ENCODE peak calls at places on chromosome 1, in six cellular contexts. One of them, this sample, is unnamed. For H3K4me1, the result is how much of the 10 kb centered on the place peaks cover.

GRCh38 chr1:42130061-42130460 is 23.1 kb upstream of the GUCA2B start:
- DNase-seq in lung: no peak
- DNase-seq in adrenal gland: no peak
- DNase-seq in heart right ventricle: no peak
- DNase-seq in PC-9: no peak
- DNase-seq in PC-3: no peak
- DNase-seq in this sample: no peak

GRCh38 chr1:207240325-207241095 is 81.0 kb upstream of the CD55 start:
- DNase-seq in PC-9: peak
- DNase-seq in heart right ventricle: no peak
- DNase-seq in lung: peak
- DNase-seq in PC-3: peak
- DNase-seq in adrenal gland: no peak
- DNase-seq in this sample: no peak

GRCh38 chr1:83905315-83905907 is 93.5 kb downstream of the TTLL7 start:
- DNase-seq in PC-3: peak
- DNase-seq in lung: no peak
- DNase-seq in adrenal gland: no peak
- DNase-seq in PC-9: no peak
- DNase-seq in heart right ventricle: no peak
- DNase-seq in this sample: peak

GRCh38 chr1:173475564-173476196 is 1.5 kb upstream of the PRDX6 start:
- DNase-seq in PC-3: peak
- DNase-seq in lung: no peak
- DNase-seq in PC-9: no peak
- DNase-seq in heart right ventricle: no peak
- DNase-seq in adrenal gland: no peak
- DNase-seq in this sample: no peak

GRCh38 chr1:77687519-77687906 is 5.1 kb upstream of the ZZZ3 start:
- DNase-seq in adrenal gland: peak
- DNase-seq in PC-3: no peak
- DNase-seq in PC-9: no peak
- DNase-seq in heart right ventricle: no peak
- DNase-seq in lung: no peak
- DNase-seq in this sample: no peak

GRCh38 chr1:42736152-42736551 is 3.9 kb downstream of the CLDN19 start:
- DNase-seq in heart right ventricle: no peak
- DNase-seq in PC-9: peak
- DNase-seq in lung: no peak
- DNase-seq in PC-3: peak
- DNase-seq in adrenal gland: no peak
- DNase-seq in this sample: no peak

GRCh38 chr1:66542811-66543767 is 9.1 kb downstream of the SGIP1 start:
- DNase-seq in PC-3: peak
- DNase-seq in heart right ventricle: peak
- DNase-seq in PC-9: peak
- DNase-seq in lung: no peak
- DNase-seq in adrenal gland: peak
- DNase-seq in this sample: peak

GRCh38 chr1:25031966-25032667 is 102.0 kb upstream of the RUNX3 start:
- DNase-seq in lung: peak
- DNase-seq in PC-9: no peak
- DNase-seq in adrenal gland: no peak
- DNase-seq in PC-3: peak
- DNase-seq in heart right ventricle: peak
- DNase-seq in this sample: peak

GRCh38 chr1:109432336-109432735 is 6.1 kb upstream of the PSMA5 start:
- DNase-seq in adrenal gland: no peak
- DNase-seq in lung: no peak
- DNase-seq in heart right ventricle: no peak
- DNase-seq in PC-9: no peak
- DNase-seq in PC-3: no peak
- DNase-seq in this sample: no peak

GRCh38 chr1:202367200-202367742 is 18.8 kb downstream of the PPP1R12B start:
- DNase-seq in adrenal gland: no peak
- DNase-seq in PC-3: no peak
- DNase-seq in lung: no peak
- DNase-seq in PC-9: no peak
- DNase-seq in heart right ventricle: no peak
- DNase-seq in this sample: no peak

GRCh38 chr1:201224671-201225400 is 34.2 kb downstream of the IGFN1 start:
- DNase-seq in PC-3: no peak
- DNase-seq in heart right ventricle: no peak
- DNase-seq in lung: no peak
- DNase-seq in PC-9: no peak
- DNase-seq in adrenal gland: no peak
- DNase-seq in this sample: peak

GRCh38 chr1:79859212-79859948 is 852.9 kb upstream of the ADGRL4 start:
- DNase-seq in heart right ventricle: no peak
- DNase-seq in PC-9: no peak
- DNase-seq in adrenal gland: no peak
- DNase-seq in PC-3: peak
- DNase-seq in lung: no peak
- DNase-seq in this sample: peak

GRCh38 chr1:93489756-93490155 is 41.8 kb downstream of the FNBP1L start:
- DNase-seq in lung: no peak
- DNase-seq in adrenal gland: no peak
- DNase-seq in heart right ventricle: no peak
- DNase-seq in PC-9: no peak
- DNase-seq in PC-3: no peak
- DNase-seq in this sample: no peak

GRCh38 chr1:18091660-18092446 is 15.7 kb upstream of the IGSF21 start:
- DNase-seq in PC-9: no peak
- DNase-seq in PC-3: peak
- DNase-seq in lung: no peak
- DNase-seq in adrenal gland: peak
- DNase-seq in heart right ventricle: no peak
- DNase-seq in this sample: no peak

GRCh38 chr1:20322825-20323612 is 32.3 kb downstream of the VWA5B1 start:
- DNase-seq in heart right ventricle: no peak
- DNase-seq in PC-9: no peak
- DNase-seq in PC-3: no peak
- DNase-seq in adrenal gland: no peak
- DNase-seq in lung: no peak
- DNase-seq in this sample: no peak

GRCh38 chr1:56375184-56375837 is 204.1 kb downstream of the PLPP3 start:
- DNase-seq in adrenal gland: no peak
- DNase-seq in lung: no peak
- DNase-seq in heart right ventricle: no peak
- DNase-seq in PC-9: no peak
- DNase-seq in PC-3: peak
- DNase-seq in this sample: no peak

GRCh38 chr1:113021430-113022085 is 51.4 kb upstream of the LRIG2 start:
- DNase-seq in PC-3: peak
- DNase-seq in lung: no peak
- DNase-seq in PC-9: no peak
- DNase-seq in heart right ventricle: no peak
- DNase-seq in adrenal gland: no peak
- DNase-seq in this sample: peak

GRCh38 chr1:208531003-208531750 is 287.0 kb upstream of the PLXNA2 start:
- DNase-seq in adrenal gland: no peak
- DNase-seq in heart right ventricle: no peak
- DNase-seq in PC-9: no peak
- DNase-seq in lung: peak
- DNase-seq in PC-3: no peak
- DNase-seq in this sample: no peak

DNA sequence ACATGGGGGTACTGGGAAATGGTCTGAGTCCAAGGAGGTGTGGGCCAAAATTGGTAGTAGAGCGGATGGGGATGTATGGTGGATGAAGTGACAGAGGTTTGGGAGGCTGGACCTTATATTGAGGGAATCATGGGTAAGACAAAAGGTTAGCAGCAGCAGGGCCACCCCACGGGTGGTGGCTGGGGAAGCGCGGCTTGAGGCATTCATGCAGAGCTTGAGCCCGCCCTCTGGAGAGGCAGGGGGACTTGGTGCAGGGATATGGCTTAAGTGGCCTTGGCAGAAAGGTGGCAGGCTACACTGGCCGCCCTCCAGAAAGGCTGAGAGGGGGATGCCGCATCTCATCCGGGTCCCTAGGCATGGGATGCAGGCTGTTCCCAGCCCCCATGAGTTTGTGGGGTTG is 31.5 kb downstream of the HMGB4 start:
- DNase-seq in PC-9: no peak
- DNase-seq in PC-3: no peak
- DNase-seq in heart right ventricle: no peak
- DNase-seq in lung: no peak
- DNase-seq in adrenal gland: no peak
- DNase-seq in this sample: no peak
- H3K4me1 ChIP-seq in PC-9: under half
- H3K4me1 ChIP-seq in PC-3: under half
- H3K4me1 ChIP-seq in heart right ventricle: under half
- H3K4me1 ChIP-seq in lung: under half
- H3K4me1 ChIP-seq in adrenal gland: under half
- H3K4me1 ChIP-seq in this sample: under half

DNA sequence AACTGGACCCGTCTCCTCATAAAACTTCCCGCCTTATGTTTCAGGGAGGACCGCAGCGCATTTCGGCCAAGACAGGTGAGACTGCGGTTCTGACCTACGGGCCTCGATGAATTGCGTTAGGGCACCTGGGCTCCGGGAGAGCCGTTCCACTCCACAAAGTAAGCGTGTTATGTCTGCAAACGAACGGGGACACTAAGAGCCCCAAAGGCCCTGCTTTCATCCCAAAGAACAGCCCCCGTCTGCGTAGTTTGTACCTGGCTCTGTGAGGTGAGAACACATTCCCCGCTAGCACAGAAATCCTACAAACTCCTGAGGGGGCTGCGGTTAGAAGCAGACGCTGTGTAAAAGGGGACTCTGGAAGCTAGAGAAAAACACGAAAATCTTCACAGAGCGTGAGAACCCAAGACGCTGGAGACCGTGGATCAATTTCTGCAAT is 41.6 kb upstream of the PPIAL4F start:
- DNase-seq in heart right ventricle: no peak
- DNase-seq in PC-3: no peak
- DNase-seq in lung: no peak
- DNase-seq in adrenal gland: no peak
- DNase-seq in PC-9: no peak
- DNase-seq in this sample: no peak
- H3K4me3 ChIP-seq in heart right ventricle: peak
- H3K4me3 ChIP-seq in PC-3: no peak
- H3K4me3 ChIP-seq in lung: no peak
- H3K4me3 ChIP-seq in adrenal gland: no peak
- H3K4me3 ChIP-seq in PC-9: no peak
- H3K4me3 ChIP-seq in this sample: peak

GRCh38 chr1:5603353-5604104 is 388.7 kb downstream of the NPHP4 start:
- DNase-seq in adrenal gland: no peak
- DNase-seq in lung: no peak
- DNase-seq in heart right ventricle: no peak
- DNase-seq in PC-3: no peak
- DNase-seq in PC-9: no peak
- DNase-seq in this sample: no peak
- TF ChIP-seq CTCF in adrenal gland: no peak
- TF ChIP-seq CTCF in lung: no peak
- TF ChIP-seq CTCF in heart right ventricle: no peak
- TF ChIP-seq CTCF in PC-3: no peak
- TF ChIP-seq CTCF in PC-9: no peak
- TF ChIP-seq CTCF in this sample: no peak

DNA sequence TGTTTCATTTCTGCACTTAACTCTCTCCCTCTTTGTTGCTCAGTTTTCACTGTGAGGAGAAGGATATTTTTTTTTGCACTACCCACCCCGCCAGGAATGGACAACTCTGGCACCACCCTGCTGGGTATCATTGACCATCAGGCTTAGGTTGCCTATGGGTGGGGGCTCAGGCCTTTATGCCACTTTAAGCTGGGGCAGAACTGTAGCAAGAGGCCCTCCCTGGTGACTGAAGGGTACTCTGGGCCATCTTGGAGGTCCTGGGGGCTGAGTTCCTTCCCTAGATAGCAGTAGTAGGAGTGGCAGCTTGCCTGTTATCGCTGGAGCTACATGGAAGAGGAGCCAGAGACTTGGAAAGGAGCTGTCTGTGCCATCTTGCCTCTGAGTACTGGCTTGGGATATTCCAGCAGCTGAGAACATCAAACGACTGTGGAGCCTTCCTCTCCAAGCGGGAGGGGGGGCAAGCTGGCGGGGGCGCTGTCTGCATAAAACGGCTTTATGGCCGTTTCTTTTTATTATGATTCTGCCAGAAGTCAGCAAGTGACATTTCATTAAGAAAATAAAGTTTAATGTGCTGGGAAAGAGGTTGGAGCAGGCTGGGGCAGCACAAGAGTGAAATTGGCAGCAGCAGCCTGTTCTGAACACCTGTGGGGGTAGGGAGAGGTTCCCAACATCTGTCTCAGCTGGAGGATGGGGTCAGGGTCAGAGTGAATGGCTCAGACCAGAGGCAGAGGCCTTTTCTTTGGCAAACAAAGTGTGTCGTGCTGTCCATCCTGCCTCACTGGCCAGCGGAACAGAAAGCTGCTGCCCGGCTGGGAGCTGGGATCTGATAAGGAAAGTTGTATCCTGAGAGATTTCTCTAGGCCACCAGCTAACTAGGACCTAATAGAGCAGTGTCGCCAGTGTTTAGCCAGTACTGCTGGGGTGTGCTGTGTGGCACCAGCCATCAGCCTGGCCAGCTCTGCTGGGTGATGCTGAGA is 32.9 kb downstream of the TMEM53 start:
- DNase-seq in lung: no peak
- DNase-seq in heart right ventricle: no peak
- DNase-seq in PC-9: no peak
- DNase-seq in PC-3: no peak
- DNase-seq in adrenal gland: no peak
- DNase-seq in this sample: no peak
- H3K4me1 ChIP-seq in lung: under half
- H3K4me1 ChIP-seq in heart right ventricle: under half
- H3K4me1 ChIP-seq in PC-9: under half
- H3K4me1 ChIP-seq in PC-3: under half
- H3K4me1 ChIP-seq in adrenal gland: half or more
- H3K4me1 ChIP-seq in this sample: under half

GRCh38 chr1:59390307-59390706 is 93.4 kb downstream of the FGGY start:
- DNase-seq in lung: no peak
- DNase-seq in PC-3: no peak
- DNase-seq in adrenal gland: no peak
- DNase-seq in heart right ventricle: no peak
- DNase-seq in PC-9: no peak
- DNase-seq in this sample: no peak

GRCh38 chr1:59391216-59392179 is 94.6 kb downstream of the FGGY start:
- DNase-seq in adrenal gland: no peak
- DNase-seq in PC-3: no peak
- DNase-seq in PC-9: no peak
- DNase-seq in heart right ventricle: no peak
- DNase-seq in lung: no peak
- DNase-seq in this sample: no peak

GRCh38 chr1:59394706-59395417 is 98.0 kb downstream of the FGGY start:
- DNase-seq in adrenal gland: no peak
- DNase-seq in heart right ventricle: no peak
- DNase-seq in PC-3: no peak
- DNase-seq in PC-9: no peak
- DNase-seq in lung: no peak
- DNase-seq in this sample: no peak

GRCh38 chr1:59396387-59396786 is 99.5 kb downstream of the FGGY start:
- DNase-seq in lung: no peak
- DNase-seq in adrenal gland: no peak
- DNase-seq in heart right ventricle: no peak
- DNase-seq in PC-9: no peak
- DNase-seq in PC-3: no peak
- DNase-seq in this sample: no peak

GRCh38 chr1:59393211-59394180 is 96.6 kb downstream of the FGGY start:
- DNase-seq in heart right ventricle: peak
- DNase-seq in PC-3: no peak
- DNase-seq in adrenal gland: peak
- DNase-seq in lung: peak
- DNase-seq in PC-9: no peak
- DNase-seq in this sample: no peak
- H3K4me3 ChIP-seq in heart right ventricle: peak
- H3K4me3 ChIP-seq in PC-3: no peak
- H3K4me3 ChIP-seq in adrenal gland: no peak
- H3K4me3 ChIP-seq in lung: no peak
- H3K4me3 ChIP-seq in PC-9: no peak
- H3K4me3 ChIP-seq in this sample: no peak